ENCODE peak calls at places on chromosomes 1 and 21, in nine cellular contexts. Z is left ventricle myocardium inferior, U is SK-N-SH, M is vagina, W is fibroblast of lung, D is heart right ventricle, B is stomach, I is ovary, R is IMR-90. K is an unnamed sample.

GRCh38 chr1:151377150-151377884 is 4.8 kb upstream of the SELENBP1 start:
- DNase-seq in M (no peak), U (no peak), W (no peak), Z (no peak), R (no peak), B (no peak), I (no peak), D (no peak), K (no peak)

GRCh38 chr1:172654535-172654934 is 4.4 kb upstream of the FASLG start:
- DNase-seq in B (no peak), M (no peak), R (peak; percentile 88), U (no peak), D (no peak), W (peak; percentile 49), Z (no peak), I (no peak), K (no peak)

GRCh38 chr1:155263067-155263466 is 907 bp upstream of the SCAMP3 start:
- DNase-seq in U (no peak), Z (no peak), W (no peak), I (no peak), M (no peak), B (no peak), R (no peak), D (no peak), K (no peak)

GRCh38 chr1:40130892-40131291 is 30.3 kb upstream of the RLF start:
- DNase-seq in I (no peak), Z (no peak), M (no peak), U (no peak), D (no peak), B (no peak), R (no peak), W (no peak), K (no peak)

GRCh38 chr1:231727171-231727570 is 100.6 kb downstream of the DISC1 start:
- DNase-seq in R (no peak), B (no peak), M (no peak), W (no peak), U (peak; percentile 54), D (no peak), Z (no peak), I (no peak), K (no peak)

GRCh38 chr1:209805875-209806760 is at the start of gene IRF6:
- DNase-seq in Z (peak; percentile 75), M (no peak), U (no peak), B (peak; percentile 98), I (peak; percentile 72), D (peak; percentile 51), R (peak; percentile 51), W (peak; percentile 68), K (peak; percentile 94)

GRCh38 chr1:154935749-154936415 is 637 bp downstream of the PMVK start:
- DNase-seq in W (no peak), R (no peak), D (no peak), M (no peak), Z (no peak), I (no peak), U (no peak), B (peak; percentile 35), K (no peak)

GRCh38 chr1:110243146-110243545 is 33.0 kb downstream of the KCNC4 start:
- DNase-seq in U (no peak), I (no peak), W (no peak), D (no peak), R (no peak), Z (no peak), B (no peak), M (no peak), K (no peak)

GRCh38 chr1:111489604-111490003 is 13.8 kb downstream of the ADORA3 start:
- DNase-seq in B (no peak), R (no peak), Z (no peak), D (no peak), I (no peak), M (no peak), W (no peak), U (no peak), K (peak; percentile 40)

DNA sequence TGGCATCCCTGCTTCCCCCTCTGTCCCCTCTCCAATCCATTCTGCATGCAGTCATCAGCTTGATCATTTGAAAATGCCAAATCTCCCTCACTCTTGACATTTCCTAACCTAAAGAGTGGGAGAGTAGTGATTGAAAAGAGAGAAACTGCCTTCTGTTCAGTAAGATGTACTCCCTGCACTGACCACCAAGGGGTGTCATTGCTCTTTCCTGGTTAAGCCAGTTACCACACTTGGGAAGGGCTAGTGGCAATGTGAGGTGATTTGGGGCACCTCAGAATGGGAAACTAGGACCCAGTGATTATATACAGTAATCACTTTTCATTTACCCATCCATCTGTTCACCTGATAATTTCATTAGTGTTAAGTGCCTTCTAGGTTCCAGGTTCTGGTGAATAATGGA is 6.9 kb upstream of the TMEM269 start:
- DNase-seq in Z (no peak), I (no peak), D (no peak), W (peak; percentile 58), B (no peak), U (peak; percentile 75), R (peak; percentile 46), M (no peak), K (no peak)
- TF ChIP-seq CTCF in Z (peak; percentile 67), I (no peak), D (peak; percentile 67), W (peak; percentile 77), B (peak; percentile 31), U (peak; percentile 73), R (peak; percentile 71), M (peak; percentile 40), K (peak; percentile 51)

GRCh38 chr21:37006243-37006520 is 320 bp upstream of the RIPPLY3 start:
- DNase-seq in W (no peak), B (no peak), U (peak; percentile 36), D (no peak), Z (no peak), I (no peak), R (no peak), M (no peak), K (no peak)

GRCh38 chr21:37008705-37009104 is 2.2 kb downstream of the RIPPLY3 start:
- DNase-seq in U (peak; percentile 27), Z (no peak), D (no peak), R (no peak), I (no peak), M (no peak), B (no peak), W (no peak), K (no peak)

GRCh38 chr21:37006521-37007291 is at the start of gene RIPPLY3:
- DNase-seq in D (no peak), W (no peak), R (no peak), U (peak; percentile 75), I (no peak), Z (no peak), M (no peak), B (no peak), K (no peak)

GRCh38 chr21:37009740-37010341 is 3.3 kb downstream of the RIPPLY3 start:
- DNase-seq in I (peak; percentile 83), D (peak; percentile 87), Z (peak; percentile 75), B (peak; percentile 89), U (peak; percentile 91), R (peak; percentile 80), W (peak; percentile 81), M (no peak), K (peak; percentile 89)

GRCh38 chr21:37005548-37006242 is 807 bp upstream of the RIPPLY3 start:
- DNase-seq in W (no peak), M (no peak), D (no peak), Z (no peak), U (no peak), R (no peak), I (no peak), B (no peak), K (no peak)
- H3K4me3 ChIP-seq in W (no peak overlapping the region), M (peak overlapping the region; percentile 47), D (peak overlapping the region; percentile 50), Z (peak overlapping the region; percentile 65), U (no peak overlapping the region), R (peak overlapping the region; percentile 31), I (no peak overlapping the region), B (peak overlapping the region; percentile 47), K (no peak overlapping the region)

GRCh38 chr1:96370752-96371151 is 350.8 kb upstream of the PTBP2 start:
- DNase-seq in M (no peak), U (no peak), R (peak; percentile 96), Z (no peak), B (no peak), I (no peak), D (no peak), W (peak; percentile 94), K (no peak)
- H3K27ac ChIP-seq in M (no peak overlapping the region), U (no peak overlapping the region), R (peak overlapping the region; percentile 62), Z (no peak overlapping the region), B (no peak overlapping the region), I (no peak overlapping the region), D (no peak overlapping the region), W (no peak overlapping the region), K (no peak overlapping the region)

GRCh38 chr1:9588551-9589143 is at the start of gene TMEM201:
- DNase-seq in I (peak; percentile 96), U (peak; percentile 98), B (peak; percentile 97), R (peak; percentile 85), Z (peak; percentile 96), D (peak; percentile 96), M (no peak), W (peak; percentile 88), K (peak; percentile 96)
- TF ChIP-seq CTCF in I (peak; percentile 93), U (peak; percentile 63), B (peak; percentile 83), R (peak; percentile 87), Z (peak; percentile 95), D (peak; percentile 95), M (peak; percentile 85), W (peak; percentile 36), K (no peak)

GRCh38 chr1:208174736-208175507 is 69.3 kb downstream of the PLXNA2 start:
- DNase-seq in D (no peak), I (no peak), B (no peak), R (peak; percentile 68), W (no peak), Z (no peak), U (no peak), M (no peak), K (no peak)
- H3K4me3 ChIP-seq in D (no peak overlapping the region), I (no peak overlapping the region), B (no peak overlapping the region), R (no peak overlapping the region), W (no peak overlapping the region), Z (no peak overlapping the region), U (no peak overlapping the region), M (no peak overlapping the region), K (no peak overlapping the region)

GRCh38 chr1:169483500-169483966 is 2.2 kb downstream of the SLC19A2 start:
- DNase-seq in Z (no peak), W (peak; percentile 89), D (no peak), I (peak; percentile 26), B (peak; percentile 62), M (no peak), U (no peak), R (peak; percentile 79), K (peak; percentile 72)
- H3K27ac ChIP-seq in Z (peak overlapping the region; percentile 97), W (no peak overlapping the region), D (peak overlapping the region; percentile 92), I (no peak overlapping the region), B (peak overlapping the region; percentile 100), M (peak overlapping the region; percentile 97), U (no peak overlapping the region), R (no peak overlapping the region), K (peak overlapping the region; percentile 61)

K was measured in adrenal gland.